ENCODE peak calls at places on chromosomes 5 and 9, in ten cellular contexts. One of them, this sample, is unnamed.
A peak's percentile ranks its signal among the peaks of the same experiment; 100 is the strongest.

GRCh38 chr9:134210908-134211810 is 46.8 kb upstream of the RNU6ATAC start:
- DNase-seq in adrenal gland: no peak
- DNase-seq in stomach: no peak
- DNase-seq in neural progenitor cell: no peak
- DNase-seq in aorta: peak; percentile 78
- DNase-seq in left ventricle myocardium inferior: peak; percentile 37
- DNase-seq in tibial artery: peak; percentile 53
- DNase-seq in GM23248: no peak
- DNase-seq in H1: no peak
- DNase-seq in cardiac muscle cell: no peak
- DNase-seq in this sample: no peak

GRCh38 chr9:125971050-125971449 is 223.9 kb downstream of the PBX3 start:
- DNase-seq in adrenal gland: peak; percentile 34
- DNase-seq in stomach: no peak
- DNase-seq in neural progenitor cell: no peak
- DNase-seq in aorta: no peak
- DNase-seq in left ventricle myocardium inferior: no peak
- DNase-seq in tibial artery: no peak
- DNase-seq in GM23248: no peak
- DNase-seq in H1: peak; percentile 42
- DNase-seq in cardiac muscle cell: no peak
- DNase-seq in this sample: no peak

GRCh38 chr5:36778336-36778735 is 98.2 kb upstream of the NIPBL start:
- DNase-seq in adrenal gland: no peak
- DNase-seq in stomach: no peak
- DNase-seq in neural progenitor cell: no peak
- DNase-seq in aorta: no peak
- DNase-seq in left ventricle myocardium inferior: no peak
- DNase-seq in tibial artery: no peak
- DNase-seq in GM23248: no peak
- DNase-seq in H1: no peak
- DNase-seq in cardiac muscle cell: no peak
- DNase-seq in this sample: no peak

GRCh38 chr9:69936427-69936826 is 107.2 kb upstream of the MAMDC2 start:
- DNase-seq in adrenal gland: no peak
- DNase-seq in stomach: no peak
- DNase-seq in neural progenitor cell: no peak
- DNase-seq in aorta: no peak
- DNase-seq in left ventricle myocardium inferior: no peak
- DNase-seq in tibial artery: no peak
- DNase-seq in GM23248: peak; percentile 78
- DNase-seq in H1: no peak
- DNase-seq in cardiac muscle cell: no peak
- DNase-seq in this sample: no peak

GRCh38 chr5:73438048-73438896 is 10.3 kb downstream of the FOXD1 start:
- DNase-seq in adrenal gland: no peak
- DNase-seq in stomach: no peak
- DNase-seq in neural progenitor cell: no peak
- DNase-seq in aorta: no peak
- DNase-seq in left ventricle myocardium inferior: no peak
- DNase-seq in tibial artery: no peak
- DNase-seq in GM23248: peak; percentile 35
- DNase-seq in H1: no peak
- DNase-seq in cardiac muscle cell: no peak
- DNase-seq in this sample: no peak

GRCh38 chr5:68834486-68834885 is 259.3 kb upstream of the SLC30A5 start:
- DNase-seq in adrenal gland: no peak
- DNase-seq in stomach: no peak
- DNase-seq in neural progenitor cell: no peak
- DNase-seq in aorta: no peak
- DNase-seq in left ventricle myocardium inferior: no peak
- DNase-seq in tibial artery: peak; percentile 51
- DNase-seq in GM23248: peak; percentile 57
- DNase-seq in H1: no peak
- DNase-seq in cardiac muscle cell: no peak
- DNase-seq in this sample: peak; percentile 5

GRCh38 chr5:37197340-37198050 is 51.7 kb downstream of the CPLANE1 start:
- DNase-seq in adrenal gland: no peak
- DNase-seq in stomach: no peak
- DNase-seq in neural progenitor cell: no peak
- DNase-seq in aorta: no peak
- DNase-seq in left ventricle myocardium inferior: no peak
- DNase-seq in tibial artery: no peak
- DNase-seq in GM23248: peak; percentile 34
- DNase-seq in H1: no peak
- DNase-seq in cardiac muscle cell: no peak
- DNase-seq in this sample: no peak

GRCh38 chr9:93268551-93269314 is 84.8 kb downstream of the WNK2 start:
- DNase-seq in adrenal gland: peak; percentile 5
- DNase-seq in stomach: peak; percentile 76
- DNase-seq in neural progenitor cell: no peak
- DNase-seq in aorta: peak; percentile 38
- DNase-seq in left ventricle myocardium inferior: no peak
- DNase-seq in tibial artery: peak; percentile 8
- DNase-seq in GM23248: no peak
- DNase-seq in H1: no peak
- DNase-seq in cardiac muscle cell: no peak
- DNase-seq in this sample: peak; percentile 14

GRCh38 chr9:16727452-16728127 is 142.9 kb downstream of the BNC2 start:
- DNase-seq in adrenal gland: no peak
- DNase-seq in stomach: no peak
- DNase-seq in neural progenitor cell: no peak
- DNase-seq in aorta: no peak
- DNase-seq in left ventricle myocardium inferior: no peak
- DNase-seq in tibial artery: no peak
- DNase-seq in GM23248: peak; percentile 39
- DNase-seq in H1: no peak
- DNase-seq in cardiac muscle cell: no peak
- DNase-seq in this sample: no peak

GRCh38 chr5:66958126-66958983 is 238.2 kb downstream of the CD180 start:
- DNase-seq in adrenal gland: no peak
- DNase-seq in stomach: no peak
- DNase-seq in neural progenitor cell: no peak
- DNase-seq in aorta: no peak
- DNase-seq in left ventricle myocardium inferior: no peak
- DNase-seq in tibial artery: no peak
- DNase-seq in GM23248: peak; percentile 81
- DNase-seq in H1: no peak
- DNase-seq in cardiac muscle cell: peak; percentile 34
- DNase-seq in this sample: no peak

GRCh38 chr9:32776201-32776600 is 7.1 kb upstream of the TMEM215 start:
- DNase-seq in adrenal gland: no peak
- DNase-seq in stomach: no peak
- DNase-seq in neural progenitor cell: no peak
- DNase-seq in aorta: no peak
- DNase-seq in left ventricle myocardium inferior: no peak
- DNase-seq in tibial artery: no peak
- DNase-seq in GM23248: no peak
- DNase-seq in H1: no peak
- DNase-seq in cardiac muscle cell: no peak
- DNase-seq in this sample: no peak

GRCh38 chr5:1909346-1909985 is 26.7 kb upstream of the IRX4 start:
- DNase-seq in adrenal gland: no peak
- DNase-seq in stomach: no peak
- DNase-seq in neural progenitor cell: no peak
- DNase-seq in aorta: no peak
- DNase-seq in left ventricle myocardium inferior: no peak
- DNase-seq in tibial artery: peak; percentile 12
- DNase-seq in GM23248: no peak
- DNase-seq in H1: no peak
- DNase-seq in cardiac muscle cell: no peak
- DNase-seq in this sample: no peak

DNA sequence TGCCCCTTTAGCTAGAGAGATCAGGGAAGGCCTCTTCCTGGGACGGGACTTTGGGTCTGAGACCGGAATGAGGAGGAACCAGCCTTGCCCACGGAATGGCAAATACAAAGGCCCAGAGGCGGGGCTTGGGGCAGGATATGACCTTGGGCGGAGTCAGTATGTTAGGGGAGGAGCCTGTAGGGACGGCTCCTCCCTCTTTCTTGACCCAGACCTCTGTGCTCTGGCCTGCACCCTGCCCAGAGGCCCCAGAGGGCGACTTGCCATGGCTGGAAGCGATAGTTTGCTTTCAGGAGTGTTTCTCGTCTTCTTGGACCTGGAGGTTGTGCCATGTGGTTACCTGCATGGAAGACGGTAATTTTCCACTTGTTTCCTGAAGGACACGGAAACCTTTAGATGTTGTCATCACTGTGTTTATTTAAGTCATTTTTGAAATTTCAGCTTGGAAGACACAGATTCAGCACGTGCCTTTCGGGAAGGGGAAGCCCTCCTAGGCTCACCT is 85.6 kb downstream of the DAB2IP start:
- DNase-seq in adrenal gland: peak; percentile 83
- DNase-seq in stomach: peak; percentile 91
- DNase-seq in neural progenitor cell: peak; percentile 45
- DNase-seq in aorta: no peak
- DNase-seq in left ventricle myocardium inferior: peak; percentile 44
- DNase-seq in tibial artery: peak; percentile 59
- DNase-seq in GM23248: peak; percentile 33
- DNase-seq in H1: peak; percentile 79
- DNase-seq in cardiac muscle cell: no peak
- DNase-seq in this sample: peak; percentile 69
- H3K4me1 ChIP-seq in adrenal gland: peaks cover 73% of the 10 kb centered on the region
- H3K4me1 ChIP-seq in stomach: peaks cover 95% of the 10 kb centered on the region
- H3K4me1 ChIP-seq in neural progenitor cell: peaks cover 53% of the 10 kb centered on the region
- H3K4me1 ChIP-seq in aorta: no peaks in the 10 kb centered on the region
- H3K4me1 ChIP-seq in left ventricle myocardium inferior: peaks cover 95% of the 10 kb centered on the region
- H3K4me1 ChIP-seq in tibial artery: peaks cover 87% of the 10 kb centered on the region
- H3K4me1 ChIP-seq in GM23248: peaks cover 31% of the 10 kb centered on the region
- H3K4me1 ChIP-seq in H1: peaks cover 49% of the 10 kb centered on the region
- H3K4me1 ChIP-seq in cardiac muscle cell: peaks cover 33% of the 10 kb centered on the region
- H3K4me1 ChIP-seq in this sample: peaks cover 50% of the 10 kb centered on the region

GRCh38 chr9:129996161-129996849 is 46.7 kb downstream of the FNBP1 start:
- DNase-seq in adrenal gland: peak; percentile 45
- DNase-seq in stomach: no peak
- DNase-seq in neural progenitor cell: no peak
- DNase-seq in aorta: no peak
- DNase-seq in left ventricle myocardium inferior: no peak
- DNase-seq in tibial artery: no peak
- DNase-seq in GM23248: peak; percentile 78
- DNase-seq in H1: no peak
- DNase-seq in cardiac muscle cell: no peak
- DNase-seq in this sample: no peak

GRCh38 chr9:129998491-129999122 is 44.4 kb downstream of the FNBP1 start:
- DNase-seq in adrenal gland: peak; percentile 20
- DNase-seq in stomach: no peak
- DNase-seq in neural progenitor cell: no peak
- DNase-seq in aorta: no peak
- DNase-seq in left ventricle myocardium inferior: no peak
- DNase-seq in tibial artery: no peak
- DNase-seq in GM23248: peak; percentile 23
- DNase-seq in H1: no peak
- DNase-seq in cardiac muscle cell: no peak
- DNase-seq in this sample: no peak

GRCh38 chr9:129995409-129996160 is 47.4 kb downstream of the FNBP1 start:
- DNase-seq in adrenal gland: peak; percentile 27
- DNase-seq in stomach: no peak
- DNase-seq in neural progenitor cell: no peak
- DNase-seq in aorta: no peak
- DNase-seq in left ventricle myocardium inferior: no peak
- DNase-seq in tibial artery: no peak
- DNase-seq in GM23248: peak; percentile 89
- DNase-seq in H1: no peak
- DNase-seq in cardiac muscle cell: no peak
- DNase-seq in this sample: no peak

GRCh38 chr9:129999123-129999510 is 43.9 kb downstream of the FNBP1 start:
- DNase-seq in adrenal gland: peak; percentile 28
- DNase-seq in stomach: no peak
- DNase-seq in neural progenitor cell: no peak
- DNase-seq in aorta: no peak
- DNase-seq in left ventricle myocardium inferior: no peak
- DNase-seq in tibial artery: no peak
- DNase-seq in GM23248: peak; percentile 46
- DNase-seq in H1: no peak
- DNase-seq in cardiac muscle cell: no peak
- DNase-seq in this sample: no peak

GRCh38 chr9:129994947-129995346 is 48.0 kb downstream of the FNBP1 start:
- DNase-seq in adrenal gland: peak; percentile 31
- DNase-seq in stomach: no peak
- DNase-seq in neural progenitor cell: no peak
- DNase-seq in aorta: no peak
- DNase-seq in left ventricle myocardium inferior: no peak
- DNase-seq in tibial artery: no peak
- DNase-seq in GM23248: peak; percentile 19
- DNase-seq in H1: no peak
- DNase-seq in cardiac muscle cell: no peak
- DNase-seq in this sample: no peak
- H3K4me1 ChIP-seq in adrenal gland: peaks cover 21% of the 10 kb centered on the region
- H3K4me1 ChIP-seq in stomach: peaks cover 13% of the 10 kb centered on the region
- H3K4me1 ChIP-seq in neural progenitor cell: no peaks in the 10 kb centered on the region
- H3K4me1 ChIP-seq in aorta: peaks cover 3% of the 10 kb centered on the region
- H3K4me1 ChIP-seq in left ventricle myocardium inferior: peaks cover 29% of the 10 kb centered on the region
- H3K4me1 ChIP-seq in tibial artery: peaks cover 85% of the 10 kb centered on the region
- H3K4me1 ChIP-seq in GM23248: peaks cover 62% of the 10 kb centered on the region
- H3K4me1 ChIP-seq in H1: no peaks in the 10 kb centered on the region
- H3K4me1 ChIP-seq in cardiac muscle cell: peaks cover 7% of the 10 kb centered on the region
- H3K4me1 ChIP-seq in this sample: peaks cover 7% of the 10 kb centered on the region

GRCh38 chr5:172999351-172999973 is 15.9 kb downstream of the ATP6V0E1 start:
- DNase-seq in adrenal gland: no peak
- DNase-seq in stomach: no peak
- DNase-seq in neural progenitor cell: no peak
- DNase-seq in aorta: no peak
- DNase-seq in left ventricle myocardium inferior: no peak
- DNase-seq in tibial artery: no peak
- DNase-seq in GM23248: no peak
- DNase-seq in H1: no peak
- DNase-seq in cardiac muscle cell: no peak
- DNase-seq in this sample: no peak
- H3K4me1 ChIP-seq in adrenal gland: peaks cover 37% of the 10 kb centered on the region
- H3K4me1 ChIP-seq in stomach: peaks cover 32% of the 10 kb centered on the region
- H3K4me1 ChIP-seq in neural progenitor cell: peaks cover 11% of the 10 kb centered on the region
- H3K4me1 ChIP-seq in aorta: no peaks in the 10 kb centered on the region
- H3K4me1 ChIP-seq in left ventricle myocardium inferior: peaks cover 54% of the 10 kb centered on the region
- H3K4me1 ChIP-seq in tibial artery: peaks cover 46% of the 10 kb centered on the region
- H3K4me1 ChIP-seq in GM23248: no peaks in the 10 kb centered on the region
- H3K4me1 ChIP-seq in H1: peaks cover 2% of the 10 kb centered on the region
- H3K4me1 ChIP-seq in cardiac muscle cell: no peaks in the 10 kb centered on the region
- H3K4me1 ChIP-seq in this sample: no peaks in the 10 kb centered on the region

DNA sequence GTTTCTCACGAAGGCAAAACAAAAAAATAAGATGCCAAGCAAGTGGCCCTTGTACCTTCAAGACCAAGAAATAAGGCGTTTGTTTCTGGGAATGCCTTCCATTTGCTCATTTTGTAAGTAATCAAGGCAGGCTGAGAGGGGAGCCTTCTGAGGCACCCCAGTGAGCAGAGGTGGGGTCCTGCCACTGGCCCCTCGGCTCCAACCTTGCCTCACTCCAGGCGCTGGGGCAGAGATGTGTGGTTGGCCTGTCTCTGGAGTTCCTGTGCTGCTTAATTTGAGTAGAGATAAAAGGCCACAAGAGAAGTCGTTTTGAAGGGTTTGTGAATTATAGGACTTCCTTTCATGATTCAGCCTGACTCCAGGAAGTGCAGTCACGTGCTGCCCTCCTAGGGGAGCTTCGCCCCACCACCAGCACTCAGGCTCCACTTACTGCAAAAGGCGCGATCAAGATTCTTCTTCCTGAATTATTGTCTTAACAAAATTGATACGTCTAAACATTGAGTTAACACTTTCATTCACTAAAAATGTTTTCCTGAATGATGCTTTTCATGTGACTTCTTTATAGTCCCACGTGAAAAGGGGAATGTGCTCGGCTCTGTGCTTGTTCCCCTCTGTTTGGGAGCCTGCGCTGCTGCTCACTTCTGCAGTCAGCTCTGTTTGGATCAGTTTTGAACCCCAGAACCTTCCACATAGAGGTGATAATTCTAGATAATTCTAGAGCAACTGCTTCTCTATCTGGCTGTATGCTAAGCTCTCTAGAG is 13.7 kb downstream of the SYK start:
- DNase-seq in adrenal gland: no peak
- DNase-seq in stomach: peak; percentile 24
- DNase-seq in neural progenitor cell: no peak
- DNase-seq in aorta: no peak
- DNase-seq in left ventricle myocardium inferior: no peak
- DNase-seq in tibial artery: peak; percentile 75
- DNase-seq in GM23248: no peak
- DNase-seq in H1: no peak
- DNase-seq in cardiac muscle cell: no peak
- DNase-seq in this sample: no peak
- H3K4me1 ChIP-seq in adrenal gland: peaks cover 9% of the 10 kb centered on the region
- H3K4me1 ChIP-seq in stomach: peaks cover 7% of the 10 kb centered on the region
- H3K4me1 ChIP-seq in neural progenitor cell: peaks cover 10% of the 10 kb centered on the region
- H3K4me1 ChIP-seq in aorta: no peaks in the 10 kb centered on the region
- H3K4me1 ChIP-seq in left ventricle myocardium inferior: no peaks in the 10 kb centered on the region
- H3K4me1 ChIP-seq in tibial artery: no peaks in the 10 kb centered on the region
- H3K4me1 ChIP-seq in GM23248: no peaks in the 10 kb centered on the region
- H3K4me1 ChIP-seq in H1: no peaks in the 10 kb centered on the region
- H3K4me1 ChIP-seq in cardiac muscle cell: no peaks in the 10 kb centered on the region
- H3K4me1 ChIP-seq in this sample: no peaks in the 10 kb centered on the region